ENCODE peak calls at places on chromosome 6, in five cellular contexts. E is NK-92 treated with Interleukin-12 subunit alpha and Interleukin-12 subunit beta, amount 100 ng/mL, for 24 hours; A is left cardiac atrium; T is colonic mucosa; W is heart left ventricle. Z is an unnamed sample.

GRCh38 chr6:130282234-130282995 is 59.7 kb upstream of the SAMD3 start:
- DNase-seq in E (no peak), A (no peak), W (no peak), T (no peak), Z (no peak)

GRCh38 chr6:125906158-125906998 is 50.2 kb upstream of the HINT3 start:
- DNase-seq in W (peak; percentile 23), T (peak; percentile 76), A (peak; percentile 55), E (no peak), Z (no peak)

GRCh38 chr6:134363323-134364039 is 45.6 kb upstream of the SGK1 start:
- DNase-seq in W (no peak), T (no peak), A (no peak), E (no peak), Z (no peak)

GRCh38 chr6:155755452-155755851 is 299.8 kb upstream of the NOX3 start:
- DNase-seq in A (no peak), T (no peak), E (no peak), W (no peak), Z (no peak)

GRCh38 chr6:97215157-97215769 is 67.8 kb downstream of the MMS22L start:
- DNase-seq in E (no peak), T (peak; percentile 21), A (peak; percentile 24), W (no peak), Z (no peak)

GRCh38 chr6:153207041-153207440 is 76.0 kb upstream of the RGS17 start:
- DNase-seq in W (no peak), A (no peak), T (no peak), E (no peak), Z (no peak)

GRCh38 chr6:7150381-7151064 is 42.8 kb downstream of the RREB1 start:
- DNase-seq in E (no peak), A (no peak), W (no peak), T (no peak), Z (no peak)

GRCh38 chr6:153003294-153003645 is 761 bp upstream of the MTRF1L start:
- DNase-seq in A (no peak), T (peak; percentile 22), E (no peak), W (no peak), Z (no peak)

GRCh38 chr6:113306552-113307145 is 550.5 kb upstream of the MARCKS start:
- DNase-seq in E (peak; percentile 1), A (peak; percentile 69), T (peak; percentile 82), W (no peak), Z (peak; percentile 76)

GRCh38 chr6:21946298-21946783 is 350.5 kb downstream of the PRL start:
- DNase-seq in W (no peak), E (no peak), A (no peak), T (no peak), Z (no peak)

GRCh38 chr6:145069966-145070365 is 665.4 kb downstream of the EPM2A start:
- DNase-seq in A (no peak), W (no peak), E (no peak), T (no peak), Z (no peak)

GRCh38 chr6:89745096-89745495 is 74.5 kb downstream of the MDN1 start:
- DNase-seq in W (no peak), T (no peak), A (no peak), E (no peak), Z (no peak)